ENCODE peak calls at places on chromosome 19, in six cellular contexts. D is skeletal muscle cell; S is stimulated activated CD4-positive, alpha-beta T cell treated with anti-CD3 and anti-CD28 coated beads, Interleukin-1b, Interleukin-23, amount 100 ng/mL, for 4 hours; N is hypothalamus; T is NCI-H1092 treated with DMSO at 0.1 percent for 48 hours; B is left ventricle myocardium inferior. M is an unnamed sample.

GRCh38 chr19:3222709-3223108 is 1.8 kb upstream of the CELF5 start:
- DNase-seq in D (no peak), B (no peak), S (no peak), N (no peak), T (no peak), M (no peak)

GRCh38 chr19:29624489-29625210 is 18.6 kb downstream of the POP4 start:
- DNase-seq in T (no peak), N (no peak), S (no peak), D (no peak), B (no peak), M (no peak)

GRCh38 chr19:11034449-11035213 is 54.6 kb upstream of the LDLR start:
- DNase-seq in D (no peak), T (no peak), B (no peak), S (no peak), N (no peak), M (no peak)

GRCh38 chr19:728011-728410 is 19.3 kb downstream of the PALM start:
- DNase-seq in N (no peak), S (no peak), T (no peak), B (peak; percentile 87), D (no peak), M (no peak)

GRCh38 chr19:33532859-33533455 is 11.4 kb upstream of the PEPD start:
- DNase-seq in S (no peak), B (no peak), N (no peak), T (no peak), D (no peak), M (no peak)

GRCh38 chr19:11191273-11191755 is 6.0 kb downstream of the KANK2 start:
- DNase-seq in N (no peak), S (no peak), D (peak; percentile 62), T (no peak), B (peak; percentile 83), M (no peak)

GRCh38 chr19:927044-927706 is 1.3 kb downstream of the ARID3A start:
- DNase-seq in D (no peak), N (no peak), T (no peak), B (peak; percentile 64), S (no peak), M (no peak)

GRCh38 chr19:44303976-44304568 is 753 bp downstream of the ZNF235 start:
- DNase-seq in N (no peak), T (peak; percentile 10), B (no peak), D (peak; percentile 1), S (no peak), M (no peak)

GRCh38 chr19:43420954-43421353 is 6.3 kb downstream of the TEX101 start:
- DNase-seq in B (no peak), S (no peak), T (no peak), D (no peak), N (no peak), M (no peak)

GRCh38 chr19:30245401-30246039 is 126.7 kb upstream of the ZNF536 start:
- DNase-seq in T (no peak), B (no peak), S (no peak), D (no peak), N (no peak), M (no peak)

GRCh38 chr19:388691-389090 is 20.3 kb downstream of the C2CD4C start:
- DNase-seq in T (no peak), S (no peak), B (no peak), D (no peak), N (no peak), M (no peak)

GRCh38 chr19:5291588-5292193 is 48.9 kb downstream of the PTPRS start:
- DNase-seq in D (no peak), T (no peak), B (no peak), N (no peak), S (no peak), M (no peak)

GRCh38 chr19:38919837-38920528 is 8.0 kb upstream of the CCER2 start:
- DNase-seq in T (no peak), D (no peak), N (no peak), B (no peak), S (no peak), M (no peak)

GRCh38 chr19:35349614-35350521 is 2.2 kb downstream of the FFAR1 start:
- DNase-seq in S (no peak), N (no peak), B (no peak), T (no peak), D (no peak), M (no peak)

GRCh38 chr19:5285311-5285710 is 55.3 kb downstream of the PTPRS start:
- DNase-seq in B (no peak), T (no peak), D (no peak), N (no peak), S (no peak), M (no peak)

GRCh38 chr19:7292950-7293794 is 1.0 kb downstream of the INSR start:
- DNase-seq in B (peak; percentile 45), N (peak; percentile 13), D (no peak), T (no peak), S (no peak), M (no peak)

GRCh38 chr19:58406818-58407657 is 1.4 kb upstream of the ZNF584 start:
- DNase-seq in T (no peak), B (no peak), D (no peak), S (no peak), N (no peak), M (no peak)

GRCh38 chr19:11377237-11377636 is 2.8 kb downstream of the SWSAP1 start:
- DNase-seq in N (no peak), B (no peak), T (no peak), S (no peak), D (peak; percentile 69), M (no peak)

GRCh38 chr19:4889034-4889825 is 13.5 kb downstream of the ARRDC5 start:
- DNase-seq in D (no peak), S (no peak), T (peak; percentile 22), B (no peak), N (no peak), M (no peak)

GRCh38 chr19:1591421-1592022 is 1.1 kb downstream of the MBD3 start:
- DNase-seq in N (no peak), T (peak; percentile 40), S (no peak), D (no peak), B (no peak), M (no peak)

GRCh38 chr19:38658462-38659306 is 11.2 kb downstream of the ACTN4 start:
- DNase-seq in S (no peak), N (no peak), T (peak; percentile 80), D (peak; percentile 97), B (no peak), M (no peak)

GRCh38 chr19:6743714-6744380 is 4.4 kb downstream of the TRIP10 start:
- DNase-seq in S (no peak), B (no peak), N (no peak), D (no peak), T (no peak), M (no peak)

GRCh38 chr19:45528744-45529453 is 21.6 kb downstream of the VASP start:
- DNase-seq in T (peak; percentile 34), D (no peak), S (no peak), N (peak; percentile 19), B (no peak), M (no peak)

GRCh38 chr19:28984315-28984714 is 228.6 kb downstream of the UQCRFS1 start:
- DNase-seq in B (no peak), T (no peak), S (no peak), D (no peak), N (no peak), M (no peak)

GRCh38 chr19:41263042-41263849 is 926 bp upstream of the HNRNPUL1 start:
- DNase-seq in B (peak; percentile 57), N (peak; percentile 37), T (peak; percentile 85), D (peak; percentile 73), S (peak; percentile 51), M (peak; percentile 52)

GRCh38 chr19:56301886-56302620 is 12.6 kb downstream of the ZSCAN5A start:
- DNase-seq in N (no peak), B (no peak), T (no peak), D (no peak), S (no peak), M (no peak)

GRCh38 chr19:43984687-43985000 is 656 bp downstream of the ZNF155 start:
- DNase-seq in D (no peak), B (peak; percentile 18), N (no peak), T (no peak), S (no peak), M (no peak)

GRCh38 chr19:46040952-46041500 is at the start of gene IGFL4:
- DNase-seq in B (no peak), S (no peak), T (no peak), D (no peak), N (no peak), M (no peak)

GRCh38 chr19:23474761-23475160 is 79.5 kb upstream of the ZNF91 start:
- DNase-seq in T (no peak), S (no peak), D (no peak), N (no peak), B (no peak), M (no peak)